ENCODE peak calls at places on chromosome 21, in eight cellular contexts. V is stimulated activated CD4-positive, alpha-beta T cell treated with anti-CD3 and anti-CD28 coated beads, Interleukin-4, amount 100 ng/mL, for 48 hours; W is cardiac fibroblast; Z is natural killer cell; A is fibroblast of lung; J is posterior cingulate gyrus; K is upper lobe of left lung; E is activated T-helper 1 cell treated with anti-CD3 and anti-CD28 coated beads, Interleukin-2, amount 50 U/mL, for 16 hours. T is an unnamed sample.
A peak's percentile ranks its signal among the peaks of the same experiment; 100 is the strongest.

GRCh38 chr21:42140196-42140934 is 69.2 kb downstream of the UMODL1 start:
- DNase-seq in E (no peak), K (no peak), W (no peak), J (no peak), Z (no peak), A (no peak), V (no peak), T (no peak)

GRCh38 chr21:46115441-46116188 is 17.7 kb downstream of the COL6A2 start:
- DNase-seq in A (no peak), Z (no peak), J (peak; percentile 1), K (no peak), E (no peak), V (no peak), W (no peak), T (no peak)

GRCh38 chr21:33762798-33763572 is 120.7 kb downstream of the ITSN1 start:
- DNase-seq in V (no peak), Z (no peak), A (peak; percentile 82), J (no peak), K (no peak), E (no peak), W (peak; percentile 62), T (no peak)

GRCh38 chr21:39388038-39388810 is 39.3 kb upstream of the HMGN1 start:
- DNase-seq in Z (peak; percentile 86), A (peak; percentile 74), K (peak; percentile 99), W (peak; percentile 85), V (peak; percentile 90), J (peak; percentile 92), E (peak; percentile 86), T (peak; percentile 87)

GRCh38 chr21:41361786-41362604 is at the start of gene MX2:
- DNase-seq in W (peak; percentile 80), Z (peak; percentile 49), V (peak; percentile 58), E (peak; percentile 59), J (no peak), A (peak; percentile 88), K (no peak), T (peak; percentile 85)

GRCh38 chr21:36422279-36423098 is 37.3 kb downstream of the CHAF1B start:
- DNase-seq in V (peak; percentile 19), E (no peak), Z (no peak), J (no peak), K (no peak), W (peak; percentile 88), A (peak; percentile 61), T (no peak)

GRCh38 chr21:42973991-42974831 is at the start of gene PKNOX1:
- DNase-seq in E (peak; percentile 94), V (peak; percentile 99), Z (peak; percentile 98), K (peak; percentile 99), J (peak; percentile 99), A (peak; percentile 97), W (peak; percentile 98), T (peak; percentile 97)

GRCh38 chr21:40760811-40761210 is 86.1 kb downstream of the DSCAM start:
- DNase-seq in K (no peak), A (peak; percentile 33), J (no peak), W (no peak), E (no peak), Z (no peak), V (no peak), T (no peak)

GRCh38 chr21:33403786-33404571 is 766 bp downstream of the IFNGR2 start:
- DNase-seq in V (no peak), Z (no peak), K (peak; percentile 94), A (peak; percentile 58), W (peak; percentile 57), E (no peak), J (peak; percentile 72), T (no peak)

GRCh38 chr21:36707763-36708511 is 9.0 kb downstream of the SIM2 start:
- DNase-seq in E (no peak), A (no peak), V (no peak), J (no peak), Z (no peak), W (no peak), K (peak; percentile 81), T (no peak)

GRCh38 chr21:32331444-32332305 is 33.0 kb downstream of the MRAP start:
- DNase-seq in J (no peak), V (no peak), A (no peak), W (no peak), Z (no peak), E (no peak), K (no peak), T (no peak)

T was measured in central memory CD8-positive, alpha-beta T cell.